ENCODE peak calls at places on chromosome 12, in nine cellular contexts. One of them, this sample, is unnamed.

GRCh38 chr12:82529096-82529495 is 157.6 kb upstream of the TMTC2 start:
- DNase-seq in NCI-H1930: no peak
- DNase-seq in MV-4-11: no peak
- DNase-seq in substantia nigra: no peak
- DNase-seq in neural crest cell: no peak
- DNase-seq in T47D: no peak
- DNase-seq in hippocampal formation: peak
- DNase-seq in cardiac fibroblast: no peak
- DNase-seq in fibroblast of lung: no peak
- DNase-seq in this sample: peak

GRCh38 chr12:12506541-12506940 is 56.1 kb downstream of the DUSP16 start:
- DNase-seq in MV-4-11: no peak
- DNase-seq in fibroblast of lung: no peak
- DNase-seq in hippocampal formation: no peak
- DNase-seq in neural crest cell: no peak
- DNase-seq in NCI-H1930: no peak
- DNase-seq in T47D: no peak
- DNase-seq in cardiac fibroblast: peak
- DNase-seq in substantia nigra: no peak
- DNase-seq in this sample: no peak

GRCh38 chr12:11739980-11740379 is 90.5 kb downstream of the ETV6 start:
- DNase-seq in neural crest cell: no peak
- DNase-seq in MV-4-11: no peak
- DNase-seq in T47D: no peak
- DNase-seq in substantia nigra: no peak
- DNase-seq in fibroblast of lung: no peak
- DNase-seq in NCI-H1930: no peak
- DNase-seq in hippocampal formation: no peak
- DNase-seq in cardiac fibroblast: no peak
- DNase-seq in this sample: no peak

GRCh38 chr12:27966870-27967269 is 5.7 kb downstream of the PTHLH start:
- DNase-seq in NCI-H1930: no peak
- DNase-seq in MV-4-11: no peak
- DNase-seq in fibroblast of lung: peak
- DNase-seq in cardiac fibroblast: peak
- DNase-seq in T47D: no peak
- DNase-seq in neural crest cell: no peak
- DNase-seq in hippocampal formation: no peak
- DNase-seq in substantia nigra: no peak
- DNase-seq in this sample: no peak

GRCh38 chr12:1920971-1921370 is 2.5 kb upstream of the CACNA2D4 start:
- DNase-seq in hippocampal formation: no peak
- DNase-seq in MV-4-11: peak
- DNase-seq in NCI-H1930: no peak
- DNase-seq in cardiac fibroblast: no peak
- DNase-seq in fibroblast of lung: no peak
- DNase-seq in substantia nigra: no peak
- DNase-seq in T47D: no peak
- DNase-seq in neural crest cell: no peak
- DNase-seq in this sample: no peak

GRCh38 chr12:45349911-45350310 is 134.0 kb downstream of the ANO6 start:
- DNase-seq in cardiac fibroblast: peak
- DNase-seq in NCI-H1930: no peak
- DNase-seq in MV-4-11: no peak
- DNase-seq in T47D: no peak
- DNase-seq in neural crest cell: no peak
- DNase-seq in substantia nigra: no peak
- DNase-seq in fibroblast of lung: no peak
- DNase-seq in hippocampal formation: no peak
- DNase-seq in this sample: no peak

GRCh38 chr12:1811281-1811947 is 9.0 kb upstream of the LRTM2 start:
- DNase-seq in neural crest cell: no peak
- DNase-seq in MV-4-11: peak
- DNase-seq in hippocampal formation: no peak
- DNase-seq in cardiac fibroblast: peak
- DNase-seq in substantia nigra: no peak
- DNase-seq in fibroblast of lung: peak
- DNase-seq in NCI-H1930: no peak
- DNase-seq in T47D: no peak
- DNase-seq in this sample: no peak

GRCh38 chr12:94841904-94842610 is 161.4 kb downstream of the NDUFA12 start:
- DNase-seq in hippocampal formation: no peak
- DNase-seq in fibroblast of lung: no peak
- DNase-seq in T47D: no peak
- DNase-seq in NCI-H1930: no peak
- DNase-seq in neural crest cell: no peak
- DNase-seq in cardiac fibroblast: no peak
- DNase-seq in MV-4-11: no peak
- DNase-seq in substantia nigra: no peak
- DNase-seq in this sample: no peak

GRCh38 chr12:102454808-102455760 is 25.3 kb downstream of the IGF1 start:
- DNase-seq in T47D: no peak
- DNase-seq in NCI-H1930: no peak
- DNase-seq in cardiac fibroblast: peak
- DNase-seq in MV-4-11: peak
- DNase-seq in fibroblast of lung: peak
- DNase-seq in substantia nigra: no peak
- DNase-seq in neural crest cell: no peak
- DNase-seq in hippocampal formation: no peak
- DNase-seq in this sample: no peak

GRCh38 chr12:67045650-67046049 is 223.5 kb upstream of the CAND1 start:
- DNase-seq in T47D: no peak
- DNase-seq in neural crest cell: no peak
- DNase-seq in hippocampal formation: no peak
- DNase-seq in fibroblast of lung: no peak
- DNase-seq in substantia nigra: no peak
- DNase-seq in NCI-H1930: no peak
- DNase-seq in cardiac fibroblast: no peak
- DNase-seq in MV-4-11: no peak
- DNase-seq in this sample: no peak

GRCh38 chr12:9132008-9132535 is 16.4 kb upstream of the A2M start:
- DNase-seq in NCI-H1930: no peak
- DNase-seq in substantia nigra: no peak
- DNase-seq in fibroblast of lung: no peak
- DNase-seq in T47D: no peak
- DNase-seq in neural crest cell: no peak
- DNase-seq in cardiac fibroblast: peak
- DNase-seq in MV-4-11: peak
- DNase-seq in hippocampal formation: no peak
- DNase-seq in this sample: no peak

GRCh38 chr12:14828896-14829295 is 14.4 kb downstream of the ART4 start:
- DNase-seq in T47D: no peak
- DNase-seq in substantia nigra: no peak
- DNase-seq in hippocampal formation: no peak
- DNase-seq in NCI-H1930: no peak
- DNase-seq in fibroblast of lung: no peak
- DNase-seq in neural crest cell: no peak
- DNase-seq in cardiac fibroblast: no peak
- DNase-seq in MV-4-11: no peak
- DNase-seq in this sample: peak

GRCh38 chr12:47200446-47200845 is 120.7 kb upstream of the AMIGO2 start:
- DNase-seq in neural crest cell: no peak
- DNase-seq in fibroblast of lung: no peak
- DNase-seq in MV-4-11: no peak
- DNase-seq in NCI-H1930: no peak
- DNase-seq in hippocampal formation: no peak
- DNase-seq in substantia nigra: no peak
- DNase-seq in cardiac fibroblast: no peak
- DNase-seq in T47D: no peak
- DNase-seq in this sample: no peak

GRCh38 chr12:102197789-102198188 is at the start of gene PMCH:
- DNase-seq in hippocampal formation: no peak
- DNase-seq in cardiac fibroblast: no peak
- DNase-seq in neural crest cell: no peak
- DNase-seq in T47D: no peak
- DNase-seq in NCI-H1930: no peak
- DNase-seq in fibroblast of lung: peak
- DNase-seq in substantia nigra: no peak
- DNase-seq in MV-4-11: no peak
- DNase-seq in this sample: no peak

GRCh38 chr12:32671930-32672785 is 6.9 kb upstream of the DNM1L start:
- DNase-seq in substantia nigra: no peak
- DNase-seq in MV-4-11: peak
- DNase-seq in NCI-H1930: peak
- DNase-seq in fibroblast of lung: peak
- DNase-seq in hippocampal formation: peak
- DNase-seq in cardiac fibroblast: peak
- DNase-seq in neural crest cell: peak
- DNase-seq in T47D: peak
- DNase-seq in this sample: peak

GRCh38 chr12:23096321-23096720 is 471.4 kb downstream of the ETNK1 start:
- DNase-seq in neural crest cell: no peak
- DNase-seq in fibroblast of lung: peak
- DNase-seq in T47D: no peak
- DNase-seq in cardiac fibroblast: no peak
- DNase-seq in substantia nigra: no peak
- DNase-seq in NCI-H1930: no peak
- DNase-seq in hippocampal formation: no peak
- DNase-seq in MV-4-11: no peak
- DNase-seq in this sample: no peak

GRCh38 chr12:132103542-132104308 is 40.4 kb downstream of the DDX51 start:
- DNase-seq in cardiac fibroblast: no peak
- DNase-seq in fibroblast of lung: no peak
- DNase-seq in substantia nigra: no peak
- DNase-seq in MV-4-11: no peak
- DNase-seq in hippocampal formation: no peak
- DNase-seq in T47D: no peak
- DNase-seq in NCI-H1930: no peak
- DNase-seq in neural crest cell: no peak
- DNase-seq in this sample: no peak

GRCh38 chr12:78470354-78471195 is 394.0 kb upstream of the SYT1 start:
- DNase-seq in T47D: peak
- DNase-seq in MV-4-11: peak
- DNase-seq in cardiac fibroblast: peak
- DNase-seq in neural crest cell: peak
- DNase-seq in fibroblast of lung: peak
- DNase-seq in substantia nigra: no peak
- DNase-seq in NCI-H1930: no peak
- DNase-seq in hippocampal formation: no peak
- DNase-seq in this sample: peak

GRCh38 chr12:62299617-62300016 is 39.4 kb downstream of the USP15 start:
- DNase-seq in hippocampal formation: no peak
- DNase-seq in neural crest cell: no peak
- DNase-seq in T47D: no peak
- DNase-seq in substantia nigra: no peak
- DNase-seq in NCI-H1930: no peak
- DNase-seq in MV-4-11: no peak
- DNase-seq in fibroblast of lung: no peak
- DNase-seq in cardiac fibroblast: no peak
- DNase-seq in this sample: no peak

This sample was measured in globus pallidus.